ENCODE peak calls at places on chromosomes 5 and 9, in ten cellular contexts. One of them, this sample, is unnamed. For H3K4me1, the result is how much of the 10 kb centered on the place peaks cover.

GRCh38 chr5:14440598-14441401 is 140.8 kb upstream of the OTULINL start:
- DNase-seq in stomach: no peak
- DNase-seq in transverse colon: peak
- DNase-seq in heart left ventricle: peak
- DNase-seq in tibial nerve: peak
- DNase-seq in HCT116: no peak
- DNase-seq in gastrocnemius medialis: peak
- DNase-seq in testis: peak
- DNase-seq in A549: no peak
- DNase-seq in ovary: peak
- DNase-seq in this sample: peak

GRCh38 chr9:136160321-136160938 is 41.8 kb upstream of the TMEM250 start:
- DNase-seq in stomach: no peak
- DNase-seq in transverse colon: no peak
- DNase-seq in heart left ventricle: no peak
- DNase-seq in tibial nerve: no peak
- DNase-seq in HCT116: no peak
- DNase-seq in gastrocnemius medialis: no peak
- DNase-seq in testis: no peak
- DNase-seq in A549: no peak
- DNase-seq in ovary: no peak
- DNase-seq in this sample: no peak

GRCh38 chr9:128218518-128219389 is 15.6 kb downstream of the DNM1 start:
- DNase-seq in stomach: peak
- DNase-seq in transverse colon: peak
- DNase-seq in heart left ventricle: peak
- DNase-seq in tibial nerve: peak
- DNase-seq in HCT116: peak
- DNase-seq in gastrocnemius medialis: peak
- DNase-seq in testis: peak
- DNase-seq in A549: peak
- DNase-seq in ovary: peak
- DNase-seq in this sample: peak

GRCh38 chr9:121985792-121986494 is 107.2 kb downstream of the TTLL11 start:
- DNase-seq in stomach: no peak
- DNase-seq in transverse colon: no peak
- DNase-seq in heart left ventricle: peak
- DNase-seq in tibial nerve: peak
- DNase-seq in HCT116: no peak
- DNase-seq in gastrocnemius medialis: peak
- DNase-seq in testis: no peak
- DNase-seq in A549: no peak
- DNase-seq in ovary: no peak
- DNase-seq in this sample: no peak

GRCh38 chr5:1479581-1480188 is 34.4 kb upstream of the SLC6A3 start:
- DNase-seq in stomach: peak
- DNase-seq in transverse colon: peak
- DNase-seq in heart left ventricle: no peak
- DNase-seq in tibial nerve: peak
- DNase-seq in HCT116: no peak
- DNase-seq in gastrocnemius medialis: peak
- DNase-seq in testis: peak
- DNase-seq in A549: peak
- DNase-seq in ovary: peak
- DNase-seq in this sample: peak

GRCh38 chr5:113183694-113184093 is 207.1 kb downstream of the DCP2 start:
- DNase-seq in stomach: no peak
- DNase-seq in transverse colon: no peak
- DNase-seq in heart left ventricle: no peak
- DNase-seq in tibial nerve: no peak
- DNase-seq in HCT116: no peak
- DNase-seq in gastrocnemius medialis: no peak
- DNase-seq in testis: no peak
- DNase-seq in A549: no peak
- DNase-seq in ovary: no peak
- DNase-seq in this sample: no peak

GRCh38 chr9:543478-543877 is 298.0 kb upstream of the DMRT1 start:
- DNase-seq in stomach: no peak
- DNase-seq in transverse colon: no peak
- DNase-seq in heart left ventricle: no peak
- DNase-seq in tibial nerve: no peak
- DNase-seq in HCT116: no peak
- DNase-seq in gastrocnemius medialis: no peak
- DNase-seq in testis: no peak
- DNase-seq in A549: no peak
- DNase-seq in ovary: no peak
- DNase-seq in this sample: no peak

GRCh38 chr9:94767331-94768099 is 41.0 kb downstream of the AOPEP start:
- DNase-seq in stomach: no peak
- DNase-seq in transverse colon: no peak
- DNase-seq in heart left ventricle: no peak
- DNase-seq in tibial nerve: no peak
- DNase-seq in HCT116: no peak
- DNase-seq in gastrocnemius medialis: no peak
- DNase-seq in testis: no peak
- DNase-seq in A549: no peak
- DNase-seq in ovary: no peak
- DNase-seq in this sample: no peak

GRCh38 chr9:5438301-5439162 is 807 bp upstream of the PLGRKT start:
- DNase-seq in stomach: no peak
- DNase-seq in transverse colon: peak
- DNase-seq in heart left ventricle: no peak
- DNase-seq in tibial nerve: no peak
- DNase-seq in HCT116: no peak
- DNase-seq in gastrocnemius medialis: peak
- DNase-seq in testis: peak
- DNase-seq in A549: no peak
- DNase-seq in ovary: no peak
- DNase-seq in this sample: peak

GRCh38 chr5:72106922-72107873 is at the start of gene MAP1B:
- DNase-seq in stomach: no peak
- DNase-seq in transverse colon: no peak
- DNase-seq in heart left ventricle: peak
- DNase-seq in tibial nerve: peak
- DNase-seq in HCT116: no peak
- DNase-seq in gastrocnemius medialis: peak
- DNase-seq in testis: peak
- DNase-seq in A549: peak
- DNase-seq in ovary: peak
- DNase-seq in this sample: peak

GRCh38 chr5:121853853-121854252 is 2.2 kb downstream of the FTMT start:
- DNase-seq in stomach: no peak
- DNase-seq in transverse colon: no peak
- DNase-seq in heart left ventricle: no peak
- DNase-seq in tibial nerve: no peak
- DNase-seq in HCT116: no peak
- DNase-seq in gastrocnemius medialis: no peak
- DNase-seq in testis: no peak
- DNase-seq in A549: no peak
- DNase-seq in ovary: no peak
- DNase-seq in this sample: no peak

GRCh38 chr5:142881076-142881466 is 110.9 kb downstream of the ARHGAP26 start:
- DNase-seq in stomach: no peak
- DNase-seq in transverse colon: no peak
- DNase-seq in heart left ventricle: no peak
- DNase-seq in tibial nerve: peak
- DNase-seq in HCT116: no peak
- DNase-seq in gastrocnemius medialis: no peak
- DNase-seq in testis: no peak
- DNase-seq in A549: no peak
- DNase-seq in ovary: no peak
- DNase-seq in this sample: peak

GRCh38 chr5:133675376-133676154 is 63.2 kb upstream of the FSTL4 start:
- DNase-seq in stomach: no peak
- DNase-seq in transverse colon: no peak
- DNase-seq in heart left ventricle: no peak
- DNase-seq in tibial nerve: no peak
- DNase-seq in HCT116: no peak
- DNase-seq in gastrocnemius medialis: no peak
- DNase-seq in testis: no peak
- DNase-seq in A549: no peak
- DNase-seq in ovary: no peak
- DNase-seq in this sample: no peak

GRCh38 chr5:95631991-95632675 is 12.2 kb downstream of the GPR150 start:
- DNase-seq in stomach: no peak
- DNase-seq in transverse colon: peak
- DNase-seq in heart left ventricle: no peak
- DNase-seq in tibial nerve: no peak
- DNase-seq in HCT116: no peak
- DNase-seq in gastrocnemius medialis: peak
- DNase-seq in testis: no peak
- DNase-seq in A549: no peak
- DNase-seq in ovary: no peak
- DNase-seq in this sample: peak

GRCh38 chr9:105053209-105053652 is 125.3 kb upstream of the ABCA1 start:
- DNase-seq in stomach: no peak
- DNase-seq in transverse colon: no peak
- DNase-seq in heart left ventricle: no peak
- DNase-seq in tibial nerve: peak
- DNase-seq in HCT116: no peak
- DNase-seq in gastrocnemius medialis: peak
- DNase-seq in testis: no peak
- DNase-seq in A549: no peak
- DNase-seq in ovary: no peak
- DNase-seq in this sample: peak

GRCh38 chr5:159324097-159324760 is 6.1 kb downstream of the IL12B start:
- DNase-seq in stomach: no peak
- DNase-seq in transverse colon: no peak
- DNase-seq in heart left ventricle: no peak
- DNase-seq in tibial nerve: no peak
- DNase-seq in HCT116: no peak
- DNase-seq in gastrocnemius medialis: no peak
- DNase-seq in testis: no peak
- DNase-seq in A549: no peak
- DNase-seq in ovary: no peak
- DNase-seq in this sample: no peak

DNA sequence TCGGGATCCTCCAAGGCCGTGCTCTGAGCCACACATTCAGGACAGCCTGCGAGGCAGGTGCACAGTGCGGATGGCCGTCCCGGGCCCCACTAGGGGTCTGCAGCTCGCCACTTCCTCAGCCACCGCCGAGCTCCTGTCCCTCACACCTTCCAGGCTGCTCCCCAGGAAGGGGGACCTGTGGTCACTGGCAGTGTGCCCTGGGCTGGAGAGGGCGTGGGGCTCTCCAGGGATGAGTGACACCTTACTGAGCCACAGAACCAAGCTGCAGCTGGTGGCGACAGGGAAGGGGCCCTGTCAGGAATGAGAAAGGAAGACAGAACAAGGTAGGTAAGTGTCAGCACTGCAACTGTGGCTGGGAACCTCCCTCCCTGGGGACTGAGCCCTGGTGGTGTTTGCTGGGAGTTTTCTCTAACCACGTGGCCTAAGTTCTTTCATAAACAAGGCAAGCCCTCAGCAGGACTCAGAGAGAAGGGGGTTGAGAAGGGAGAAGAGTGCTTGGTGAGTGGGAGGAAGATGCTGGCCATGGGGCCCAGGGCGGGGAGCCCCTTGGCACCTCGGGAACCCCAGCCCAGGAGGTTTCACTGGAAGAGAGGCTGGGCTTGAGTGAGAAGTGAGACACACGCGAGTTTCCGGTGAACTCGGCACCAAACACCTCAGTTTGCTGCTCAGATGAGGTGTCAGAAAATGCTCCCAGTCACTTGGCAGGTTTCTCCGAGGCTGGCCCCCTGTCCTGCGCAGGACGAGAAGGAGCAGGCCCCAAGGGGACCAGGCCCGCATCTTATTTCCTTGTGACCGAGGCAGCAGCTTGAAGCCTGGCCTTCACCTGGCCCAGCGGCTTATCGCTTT is 5.2 kb downstream of the IL13 start:
- DNase-seq in stomach: peak
- DNase-seq in transverse colon: no peak
- DNase-seq in heart left ventricle: no peak
- DNase-seq in tibial nerve: no peak
- DNase-seq in HCT116: no peak
- DNase-seq in gastrocnemius medialis: no peak
- DNase-seq in testis: no peak
- DNase-seq in A549: no peak
- DNase-seq in ovary: no peak
- DNase-seq in this sample: no peak
- TF ChIP-seq POLR2A in stomach: no peak
- TF ChIP-seq POLR2A in transverse colon: no peak
- TF ChIP-seq POLR2A in heart left ventricle: no peak
- TF ChIP-seq POLR2A in tibial nerve: no peak
- TF ChIP-seq POLR2A in HCT116: no peak
- TF ChIP-seq POLR2A in gastrocnemius medialis: no peak
- TF ChIP-seq POLR2A in testis: no peak
- TF ChIP-seq POLR2A in A549: no peak
- TF ChIP-seq POLR2A in ovary: no peak
- TF ChIP-seq POLR2A in this sample: no peak

GRCh38 chr9:130242270-130243014 is 23.1 kb upstream of the HMCN2 start:
- DNase-seq in stomach: no peak
- DNase-seq in transverse colon: no peak
- DNase-seq in heart left ventricle: no peak
- DNase-seq in tibial nerve: no peak
- DNase-seq in HCT116: no peak
- DNase-seq in gastrocnemius medialis: no peak
- DNase-seq in testis: no peak
- DNase-seq in A549: no peak
- DNase-seq in ovary: no peak
- DNase-seq in this sample: no peak
- H3K4me1 ChIP-seq in stomach: under half
- H3K4me1 ChIP-seq in transverse colon: under half
- H3K4me1 ChIP-seq in heart left ventricle: under half
- H3K4me1 ChIP-seq in tibial nerve: under half
- H3K4me1 ChIP-seq in HCT116: under half
- H3K4me1 ChIP-seq in gastrocnemius medialis: under half
- H3K4me1 ChIP-seq in testis: under half
- H3K4me1 ChIP-seq in A549: under half
- H3K4me1 ChIP-seq in ovary: under half
- H3K4me1 ChIP-seq in this sample: under half

GRCh38 chr9:106862946-106863740 is at the start of gene ZNF462:
- DNase-seq in stomach: no peak
- DNase-seq in transverse colon: peak
- DNase-seq in heart left ventricle: peak
- DNase-seq in tibial nerve: peak
- DNase-seq in HCT116: no peak
- DNase-seq in gastrocnemius medialis: peak
- DNase-seq in testis: peak
- DNase-seq in A549: peak
- DNase-seq in ovary: peak
- DNase-seq in this sample: no peak
- TF ChIP-seq POLR2A in stomach: no peak
- TF ChIP-seq POLR2A in transverse colon: peak
- TF ChIP-seq POLR2A in heart left ventricle: no peak
- TF ChIP-seq POLR2A in tibial nerve: peak
- TF ChIP-seq POLR2A in HCT116: no peak
- TF ChIP-seq POLR2A in gastrocnemius medialis: no peak
- TF ChIP-seq POLR2A in testis: no peak
- TF ChIP-seq POLR2A in A549: peak
- TF ChIP-seq POLR2A in ovary: peak
- TF ChIP-seq POLR2A in this sample: no peak

DNA sequence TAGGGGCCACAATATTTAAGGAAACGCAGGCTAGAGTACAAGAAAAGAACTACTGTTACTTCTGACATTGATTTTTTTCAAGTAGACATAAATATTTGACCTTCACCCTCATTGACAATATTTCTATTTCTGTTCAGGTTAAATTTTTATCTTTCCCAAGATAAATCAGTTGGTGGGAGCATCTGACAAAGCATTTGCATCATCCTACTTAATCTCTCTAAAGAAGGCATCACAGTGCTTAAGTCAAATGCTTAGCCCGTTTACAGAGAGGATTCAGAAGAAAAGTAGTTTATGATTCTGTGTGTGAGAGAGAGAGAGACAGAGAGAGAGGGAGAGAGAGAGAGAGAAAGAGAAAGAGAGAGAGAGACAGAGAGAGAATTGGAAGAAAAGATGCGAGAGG is 1093.3 kb upstream of the CDH6 start:
- DNase-seq in stomach: no peak
- DNase-seq in transverse colon: no peak
- DNase-seq in heart left ventricle: no peak
- DNase-seq in tibial nerve: no peak
- DNase-seq in HCT116: no peak
- DNase-seq in gastrocnemius medialis: no peak
- DNase-seq in testis: no peak
- DNase-seq in A549: no peak
- DNase-seq in ovary: no peak
- DNase-seq in this sample: no peak
- H3K4me1 ChIP-seq in stomach: under half
- H3K4me1 ChIP-seq in transverse colon: under half
- H3K4me1 ChIP-seq in heart left ventricle: under half
- H3K4me1 ChIP-seq in tibial nerve: under half
- H3K4me1 ChIP-seq in HCT116: under half
- H3K4me1 ChIP-seq in gastrocnemius medialis: under half
- H3K4me1 ChIP-seq in testis: under half
- H3K4me1 ChIP-seq in A549: under half
- H3K4me1 ChIP-seq in ovary: under half
- H3K4me1 ChIP-seq in this sample: under half